ENCODE peak calls at places on chromosomes 4 and X, in eight cellular contexts. One of them, this sample, is unnamed.

GRCh38 chr4:4260185-4260751 is 12.2 kb upstream of the TMEM128 start:
- DNase-seq in HCT116: peak; percentile 74
- DNase-seq in sigmoid colon: no peak
- DNase-seq in GM12891: peak; percentile 53
- DNase-seq in H1: no peak
- DNase-seq in breast epithelium: no peak
- DNase-seq in vagina: no peak
- DNase-seq in transverse colon: no peak
- DNase-seq in this sample: no peak

GRCh38 chrX:153587342-153587741 is 11.6 kb downstream of the CCNQ start:
- DNase-seq in HCT116: no peak
- DNase-seq in sigmoid colon: no peak
- DNase-seq in GM12891: no peak
- DNase-seq in H1: no peak
- DNase-seq in breast epithelium: no peak
- DNase-seq in vagina: no peak
- DNase-seq in transverse colon: no peak
- DNase-seq in this sample: no peak

GRCh38 chrX:9681422-9681821 is 84.2 kb downstream of the GPR143 start:
- DNase-seq in HCT116: no peak
- DNase-seq in sigmoid colon: no peak
- DNase-seq in GM12891: no peak
- DNase-seq in H1: no peak
- DNase-seq in breast epithelium: no peak
- DNase-seq in vagina: no peak
- DNase-seq in transverse colon: no peak
- DNase-seq in this sample: no peak

GRCh38 chr4:87974856-87975462 is 555 bp upstream of the SPP1 start:
- DNase-seq in HCT116: no peak
- DNase-seq in sigmoid colon: no peak
- DNase-seq in GM12891: no peak
- DNase-seq in H1: no peak
- DNase-seq in breast epithelium: no peak
- DNase-seq in vagina: no peak
- DNase-seq in transverse colon: no peak
- DNase-seq in this sample: no peak

GRCh38 chrX:131828482-131828881 is 194.6 kb upstream of the STK26 start:
- DNase-seq in HCT116: no peak
- DNase-seq in sigmoid colon: no peak
- DNase-seq in GM12891: no peak
- DNase-seq in H1: no peak
- DNase-seq in breast epithelium: no peak
- DNase-seq in vagina: no peak
- DNase-seq in transverse colon: no peak
- DNase-seq in this sample: no peak

GRCh38 chr4:77821775-77822174 is 2.6 kb upstream of the CNOT6L start:
- DNase-seq in HCT116: no peak
- DNase-seq in sigmoid colon: no peak
- DNase-seq in GM12891: no peak
- DNase-seq in H1: no peak
- DNase-seq in breast epithelium: no peak
- DNase-seq in vagina: no peak
- DNase-seq in transverse colon: no peak
- DNase-seq in this sample: no peak

GRCh38 chr4:26032572-26033320 is 118.7 kb downstream of the SMIM20 start:
- DNase-seq in HCT116: no peak
- DNase-seq in sigmoid colon: no peak
- DNase-seq in GM12891: no peak
- DNase-seq in H1: no peak
- DNase-seq in breast epithelium: no peak
- DNase-seq in vagina: no peak
- DNase-seq in transverse colon: no peak
- DNase-seq in this sample: no peak

GRCh38 chr4:152283806-152284470 is 252.0 kb downstream of the FBXW7 start:
- DNase-seq in HCT116: no peak
- DNase-seq in sigmoid colon: no peak
- DNase-seq in GM12891: no peak
- DNase-seq in H1: no peak
- DNase-seq in breast epithelium: no peak
- DNase-seq in vagina: no peak
- DNase-seq in transverse colon: no peak
- DNase-seq in this sample: no peak

GRCh38 chrX:47232197-47232802 is 509 bp upstream of the USP11 start:
- DNase-seq in HCT116: no peak
- DNase-seq in sigmoid colon: no peak
- DNase-seq in GM12891: no peak
- DNase-seq in H1: no peak
- DNase-seq in breast epithelium: no peak
- DNase-seq in vagina: no peak
- DNase-seq in transverse colon: no peak
- DNase-seq in this sample: no peak

GRCh38 chrX:46381630-46382029 is 163.6 kb downstream of the ZNF674 start:
- DNase-seq in HCT116: peak; percentile 8
- DNase-seq in sigmoid colon: no peak
- DNase-seq in GM12891: no peak
- DNase-seq in H1: peak; percentile 46
- DNase-seq in breast epithelium: no peak
- DNase-seq in vagina: no peak
- DNase-seq in transverse colon: peak; percentile 12
- DNase-seq in this sample: no peak

GRCh38 chrX:27599928-27600327 is 9.8 kb downstream of the DCAF8L2 start:
- DNase-seq in HCT116: no peak
- DNase-seq in sigmoid colon: no peak
- DNase-seq in GM12891: no peak
- DNase-seq in H1: no peak
- DNase-seq in breast epithelium: no peak
- DNase-seq in vagina: no peak
- DNase-seq in transverse colon: no peak
- DNase-seq in this sample: no peak

GRCh38 chr4:173346074-173346473 is 11.9 kb upstream of the HMGB2 start:
- DNase-seq in HCT116: no peak
- DNase-seq in sigmoid colon: no peak
- DNase-seq in GM12891: no peak
- DNase-seq in H1: no peak
- DNase-seq in breast epithelium: no peak
- DNase-seq in vagina: no peak
- DNase-seq in transverse colon: no peak
- DNase-seq in this sample: no peak

DNA sequence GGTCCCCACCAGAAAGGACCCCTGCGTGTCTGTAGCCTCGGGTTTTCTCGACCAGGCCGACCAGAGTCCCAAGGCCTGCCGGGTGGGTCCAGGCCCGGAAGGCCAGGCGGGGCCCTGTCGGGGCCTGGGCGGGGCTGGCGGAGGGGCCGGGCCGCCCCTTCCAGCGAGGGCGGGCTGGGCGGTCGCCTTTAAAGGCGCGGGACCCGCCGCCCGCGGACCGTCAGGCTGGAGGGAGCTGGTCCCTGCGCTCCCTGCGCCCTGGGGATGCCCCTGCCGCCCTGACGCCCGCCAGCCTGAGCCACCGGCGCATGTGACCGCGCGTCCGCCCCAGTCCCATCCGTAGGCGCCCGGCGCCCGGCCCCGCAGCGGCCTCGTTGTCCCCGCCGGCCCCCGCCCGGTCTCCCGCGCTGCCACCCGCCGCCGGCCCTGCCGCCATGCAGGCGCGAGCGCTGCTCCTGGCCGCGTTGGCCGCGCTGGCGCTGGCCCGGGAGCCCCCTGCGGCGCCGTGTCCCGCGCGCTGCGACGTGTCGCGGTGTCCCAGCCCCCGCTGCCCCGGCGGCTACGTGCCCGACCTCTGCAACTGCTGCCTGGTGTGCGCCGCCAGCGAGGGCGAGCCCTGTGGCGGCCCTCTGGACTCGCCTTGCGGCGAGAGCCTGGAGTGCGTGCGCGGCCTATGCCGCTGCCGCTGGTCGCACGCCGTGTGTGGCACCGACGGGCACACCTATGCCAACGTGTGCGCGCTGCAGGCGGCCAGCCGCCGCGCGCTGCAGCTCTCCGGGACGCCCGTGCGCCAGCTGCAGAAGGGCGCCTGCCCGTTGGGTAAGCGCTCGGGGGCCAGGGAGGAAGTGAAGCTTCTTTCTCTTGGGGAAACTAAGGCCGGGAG is at the start of gene HTRA3:
- DNase-seq in HCT116: no peak
- DNase-seq in sigmoid colon: peak; percentile 87
- DNase-seq in GM12891: no peak
- DNase-seq in H1: peak; percentile 73
- DNase-seq in breast epithelium: no peak
- DNase-seq in vagina: no peak
- DNase-seq in transverse colon: peak; percentile 35
- DNase-seq in this sample: no peak
- TF ChIP-seq POLR2A in HCT116: no peak
- TF ChIP-seq POLR2A in sigmoid colon: no peak
- TF ChIP-seq POLR2A in GM12891: no peak
- TF ChIP-seq POLR2A in H1: no peak
- TF ChIP-seq POLR2A in breast epithelium: no peak
- TF ChIP-seq POLR2A in vagina: no peak
- TF ChIP-seq POLR2A in transverse colon: no peak
- TF ChIP-seq POLR2A in this sample: no peak

GRCh38 chrX:108736509-108737479 is at the start of gene IRS4:
- DNase-seq in HCT116: no peak
- DNase-seq in sigmoid colon: no peak
- DNase-seq in GM12891: no peak
- DNase-seq in H1: peak; percentile 79
- DNase-seq in breast epithelium: no peak
- DNase-seq in vagina: no peak
- DNase-seq in transverse colon: no peak
- DNase-seq in this sample: no peak
- TF ChIP-seq POLR2AphosphoS5 in HCT116: no peak
- TF ChIP-seq POLR2AphosphoS5 in sigmoid colon: no peak
- TF ChIP-seq POLR2AphosphoS5 in GM12891: no peak
- TF ChIP-seq POLR2AphosphoS5 in H1: peak; percentile 39
- TF ChIP-seq POLR2AphosphoS5 in breast epithelium: no peak
- TF ChIP-seq POLR2AphosphoS5 in vagina: no peak
- TF ChIP-seq POLR2AphosphoS5 in transverse colon: no peak
- TF ChIP-seq POLR2AphosphoS5 in this sample: no peak

DNA sequence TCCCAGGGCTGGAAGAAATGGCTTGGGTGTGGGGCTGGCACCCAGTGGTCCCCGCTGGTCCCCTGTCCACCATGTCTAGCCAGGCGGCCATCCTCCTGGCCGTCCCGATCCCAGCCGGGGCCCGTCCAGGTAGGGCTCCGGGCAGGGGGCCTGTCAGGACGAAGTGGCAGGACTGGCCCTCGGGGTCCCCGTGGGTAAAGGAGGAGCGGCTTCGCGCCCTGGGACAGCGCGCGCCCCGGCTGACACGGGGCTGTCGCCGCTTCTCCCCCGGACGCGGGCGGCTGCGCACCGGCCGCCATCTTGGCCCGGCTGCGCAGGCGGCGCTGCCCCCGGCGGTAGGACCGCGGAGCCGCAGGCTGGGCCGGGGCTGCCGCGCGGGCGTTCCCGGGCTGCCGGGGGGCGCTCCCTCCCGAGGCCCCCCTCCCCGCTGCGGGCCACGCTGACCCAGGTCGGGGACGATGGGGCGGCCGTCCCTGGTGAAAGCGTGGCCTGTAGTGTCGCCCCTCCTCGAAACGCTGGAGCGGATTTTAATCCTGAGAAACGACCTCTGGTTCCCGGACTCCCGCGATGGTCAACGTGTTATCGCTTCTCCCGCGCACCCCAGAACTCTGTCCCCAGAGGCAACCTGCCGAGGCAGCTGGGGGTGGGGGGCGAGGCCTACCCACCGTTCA is 60.4 kb upstream of the BCOR start:
- DNase-seq in HCT116: no peak
- DNase-seq in sigmoid colon: no peak
- DNase-seq in GM12891: no peak
- DNase-seq in H1: peak; percentile 63
- DNase-seq in breast epithelium: no peak
- DNase-seq in vagina: no peak
- DNase-seq in transverse colon: no peak
- DNase-seq in this sample: no peak
- TF ChIP-seq POLR2A in HCT116: no peak
- TF ChIP-seq POLR2A in sigmoid colon: no peak
- TF ChIP-seq POLR2A in GM12891: no peak
- TF ChIP-seq POLR2A in H1: no peak
- TF ChIP-seq POLR2A in breast epithelium: no peak
- TF ChIP-seq POLR2A in vagina: no peak
- TF ChIP-seq POLR2A in transverse colon: no peak
- TF ChIP-seq POLR2A in this sample: no peak

GRCh38 chr4:99221980-99222379 is 2.9 kb upstream of the ADH6 start:
- DNase-seq in HCT116: no peak
- DNase-seq in sigmoid colon: no peak
- DNase-seq in GM12891: no peak
- DNase-seq in H1: no peak
- DNase-seq in breast epithelium: no peak
- DNase-seq in vagina: no peak
- DNase-seq in transverse colon: no peak
- DNase-seq in this sample: no peak
- TF ChIP-seq POLR2AphosphoS5 in HCT116: no peak
- TF ChIP-seq POLR2AphosphoS5 in sigmoid colon: no peak
- TF ChIP-seq POLR2AphosphoS5 in GM12891: no peak
- TF ChIP-seq POLR2AphosphoS5 in H1: no peak
- TF ChIP-seq POLR2AphosphoS5 in breast epithelium: no peak
- TF ChIP-seq POLR2AphosphoS5 in vagina: no peak
- TF ChIP-seq POLR2AphosphoS5 in transverse colon: no peak
- TF ChIP-seq POLR2AphosphoS5 in this sample: no peak

DNA sequence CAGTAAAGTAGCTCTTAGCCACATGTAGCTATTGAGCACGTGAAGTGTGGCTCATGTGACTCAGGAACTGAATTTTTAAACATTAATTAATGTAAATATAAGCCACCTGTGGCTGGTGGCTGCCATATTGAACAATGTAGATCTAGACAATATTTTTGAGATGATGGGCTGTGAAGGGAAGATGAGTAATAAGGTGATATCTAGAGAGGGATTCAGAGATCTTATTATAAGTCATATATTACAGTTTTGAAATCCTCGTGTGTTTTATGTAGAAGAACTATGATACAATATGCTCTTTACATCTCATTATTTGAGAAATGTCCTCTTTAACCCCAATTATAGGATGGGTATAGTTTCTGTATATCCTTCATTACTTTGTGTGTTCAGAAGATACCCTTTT is 5.6 kb downstream of the GAR1 start:
- DNase-seq in HCT116: no peak
- DNase-seq in sigmoid colon: no peak
- DNase-seq in GM12891: no peak
- DNase-seq in H1: no peak
- DNase-seq in breast epithelium: no peak
- DNase-seq in vagina: no peak
- DNase-seq in transverse colon: no peak
- DNase-seq in this sample: no peak
- TF ChIP-seq POLR2A in HCT116: no peak
- TF ChIP-seq POLR2A in sigmoid colon: no peak
- TF ChIP-seq POLR2A in GM12891: no peak
- TF ChIP-seq POLR2A in H1: no peak
- TF ChIP-seq POLR2A in breast epithelium: no peak
- TF ChIP-seq POLR2A in vagina: no peak
- TF ChIP-seq POLR2A in transverse colon: no peak
- TF ChIP-seq POLR2A in this sample: no peak

DNA sequence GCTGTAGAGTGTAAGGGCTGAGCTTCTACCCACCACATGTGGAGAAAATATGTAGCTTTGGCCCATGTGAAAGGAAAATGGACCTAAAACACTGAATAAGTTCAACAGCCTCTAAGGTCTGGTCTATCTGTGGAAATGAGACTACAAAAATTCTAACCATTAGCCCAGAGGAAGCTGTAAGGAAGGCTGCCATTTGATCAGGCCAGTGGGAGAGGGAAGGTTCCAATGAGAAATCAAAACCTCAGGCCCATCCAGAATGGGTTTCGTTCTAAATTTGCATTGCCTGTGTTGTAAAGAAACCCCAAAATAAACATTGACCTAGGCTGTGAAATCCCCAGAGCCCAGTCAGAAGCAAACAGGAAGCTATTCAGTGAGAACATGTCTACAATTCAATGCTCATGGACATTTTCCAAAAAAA is 320.4 kb upstream of the SLC7A11 start:
- DNase-seq in HCT116: no peak
- DNase-seq in sigmoid colon: no peak
- DNase-seq in GM12891: no peak
- DNase-seq in H1: no peak
- DNase-seq in breast epithelium: no peak
- DNase-seq in vagina: no peak
- DNase-seq in transverse colon: no peak
- DNase-seq in this sample: no peak
- TF ChIP-seq POLR2AphosphoS5 in HCT116: no peak
- TF ChIP-seq POLR2AphosphoS5 in sigmoid colon: no peak
- TF ChIP-seq POLR2AphosphoS5 in GM12891: no peak
- TF ChIP-seq POLR2AphosphoS5 in H1: no peak
- TF ChIP-seq POLR2AphosphoS5 in breast epithelium: no peak
- TF ChIP-seq POLR2AphosphoS5 in vagina: no peak
- TF ChIP-seq POLR2AphosphoS5 in transverse colon: no peak
- TF ChIP-seq POLR2AphosphoS5 in this sample: no peak

This sample was measured in GM12892.